ENCODE peak calls at places on chromosomes 3 and 15, in eight cellular contexts. Z, M, I, D, Y, N, H and K are unnamed samples. For H3K4me1, the result is how much of the 10 kb centered on the place peaks cover.

GRCh38 chr3:16013563-16013962 is 160.9 kb upstream of the GALNT15 start:
- DNase-seq in H (no peak), Z (peak), N (no peak), Y (no peak), D (peak), I (no peak), M (peak), K (peak)

GRCh38 chr15:80093854-80094418 is 34.5 kb downstream of the ZFAND6 start:
- DNase-seq in D (peak), M (peak), H (no peak), Z (peak), Y (no peak), N (no peak), I (peak), K (no peak)

GRCh38 chr15:81783586-81783985 is 262.2 kb downstream of the MEX3B start:
- DNase-seq in N (no peak), Y (no peak), M (no peak), D (peak), Z (no peak), H (no peak), I (no peak), K (no peak)

GRCh38 chr3:17941766-17942165 is 199.3 kb upstream of the TBC1D5 start:
- DNase-seq in Z (no peak), M (peak), I (no peak), N (no peak), D (no peak), H (peak), Y (no peak), K (no peak)

GRCh38 chr3:122169911-122170310 is 13.6 kb upstream of the CASR start:
- DNase-seq in I (no peak), N (no peak), Z (no peak), H (peak), D (peak), M (no peak), Y (no peak), K (no peak)

GRCh38 chr15:69532066-69532465 is 79.4 kb downstream of the RPLP1 start:
- DNase-seq in H (no peak), Y (no peak), I (no peak), Z (no peak), N (no peak), D (no peak), M (no peak), K (no peak)

GRCh38 chr15:29913528-29914135 is 91.4 kb upstream of the TJP1 start:
- DNase-seq in D (no peak), Y (no peak), H (peak), Z (peak), N (no peak), I (no peak), M (peak), K (peak)

GRCh38 chr3:33911525-33912322 is 113.3 kb downstream of the PDCD6IP start:
- DNase-seq in M (peak), H (peak), N (no peak), I (no peak), Y (no peak), D (peak), Z (peak), K (peak)

GRCh38 chr3:159814161-159814560 is 174.5 kb upstream of the IL12A start:
- DNase-seq in H (peak), M (no peak), Z (no peak), N (no peak), Y (no peak), D (peak), I (no peak), K (peak)

DNA sequence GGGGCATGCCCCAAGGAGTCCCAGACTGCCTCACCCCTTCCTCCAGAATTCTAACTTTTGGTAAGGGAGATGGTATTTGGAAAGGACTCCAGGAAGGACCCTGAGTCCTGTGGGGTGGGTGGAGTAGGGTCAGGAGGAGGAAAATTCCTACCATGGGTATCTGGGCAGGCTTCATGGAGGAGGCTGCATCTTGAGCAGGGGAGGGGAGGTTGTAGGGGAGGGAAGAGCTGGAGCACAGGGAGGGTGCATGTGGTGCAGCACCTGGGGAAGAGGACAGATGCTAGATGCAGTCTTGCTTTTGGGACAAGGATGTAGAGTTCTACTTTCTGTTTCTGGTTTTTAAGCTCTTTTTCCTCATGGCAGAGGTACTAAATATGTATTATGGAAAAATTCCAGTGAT is 9.9 kb downstream of the SEMA3F start:
- DNase-seq in D (no peak), H (no peak), Y (no peak), M (no peak), N (no peak), I (no peak), Z (no peak), K (no peak)
- H3K4me1 ChIP-seq in D (half or more), H (under half), Y (half or more), M (under half), N (half or more), I (under half), Z (under half), K (half or more)

GRCh38 chr15:38690221-38690620 is 125.6 kb upstream of the RASGRP1 start:
- DNase-seq in H (no peak), Y (no peak), M (no peak), I (no peak), N (no peak), Z (no peak), D (no peak), K (no peak)
- H3K4me1 ChIP-seq in H (under half), Y (under half), M (under half), I (under half), N (under half), Z (under half), D (under half), K (under half)

DNA sequence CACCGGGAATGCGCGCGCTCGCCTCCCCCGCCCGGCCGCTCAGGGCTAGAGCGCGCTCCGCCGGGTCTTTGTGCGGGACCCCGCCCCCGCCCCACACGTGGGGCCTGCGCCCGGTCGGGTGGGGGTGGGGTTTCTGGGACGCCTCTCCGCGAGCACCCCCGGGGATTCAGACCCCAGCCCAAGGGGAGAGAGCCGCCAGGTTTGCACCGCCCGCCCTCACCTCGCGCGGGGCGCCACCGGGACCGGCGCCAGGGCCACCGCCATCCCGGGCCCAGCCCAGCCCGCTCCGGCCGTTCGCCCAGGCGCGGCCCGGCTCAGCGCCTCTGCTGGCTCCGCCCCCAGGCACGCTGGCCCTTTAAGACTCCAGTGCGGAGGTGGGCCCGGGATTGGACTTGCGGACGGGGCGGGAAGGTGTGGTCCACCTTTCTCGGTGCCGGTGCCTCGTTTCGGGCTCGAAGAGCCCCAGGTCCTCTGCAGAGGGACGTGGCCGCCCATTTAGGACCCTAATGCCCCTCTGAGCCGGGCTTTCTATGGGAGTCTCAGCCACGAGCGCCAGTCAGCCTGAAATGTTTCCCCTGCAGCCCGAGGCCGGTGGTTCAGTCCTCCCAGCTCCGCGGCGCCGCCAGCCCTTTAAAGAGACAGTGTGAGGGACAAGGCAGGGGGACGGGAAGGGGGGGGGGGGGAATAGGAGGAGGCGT is 1.2 kb downstream of the HYAL2 start:
- DNase-seq in M (peak), D (peak), N (peak), Y (peak), H (peak), Z (peak), I (peak), K (peak)
- H3K4me1 ChIP-seq in M (under half), D (under half), N (under half), Y (half or more), H (under half), Z (under half), I (under half), K (under half)

DNA sequence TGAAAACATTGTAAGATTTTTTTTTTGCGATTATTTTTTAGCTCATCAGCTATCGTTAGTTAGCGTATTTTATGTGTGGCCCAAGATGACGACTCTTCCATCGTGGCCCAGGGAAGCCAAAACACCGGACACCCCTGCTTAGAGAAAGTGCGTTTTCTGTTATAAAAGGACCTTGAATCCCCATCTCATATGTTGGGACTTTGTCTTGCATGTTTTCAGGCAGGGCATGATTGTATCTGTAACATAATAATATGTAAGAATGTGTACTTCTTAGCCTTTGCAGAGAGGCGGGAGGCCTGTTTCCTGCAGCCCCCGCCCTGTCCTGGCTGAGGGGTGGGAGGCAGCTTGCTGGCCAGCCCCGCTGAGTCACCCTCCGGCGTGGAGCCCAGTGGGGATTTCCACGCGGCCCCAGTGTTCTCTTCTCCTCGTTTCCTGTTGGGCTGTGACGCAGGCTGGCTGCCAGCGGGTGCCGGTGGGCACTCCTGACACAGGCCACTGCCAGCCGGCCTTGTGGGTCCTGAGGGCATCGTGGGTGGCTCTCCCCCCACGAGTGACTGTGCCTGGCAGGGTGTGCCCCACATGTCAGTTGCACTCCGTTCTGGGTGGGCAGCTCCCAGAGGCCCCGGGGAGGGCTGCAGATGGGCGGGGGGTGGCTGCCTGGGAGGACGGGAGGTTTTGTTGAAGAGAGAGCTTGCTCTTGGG is 55.6 kb downstream of the SMAD3 start:
- DNase-seq in M (peak), I (peak), H (peak), Z (peak), D (peak), N (peak), Y (no peak), K (peak)
- H3K4me1 ChIP-seq in M (half or more), I (under half), H (half or more), Z (under half), D (half or more), N (half or more), Y (half or more), K (half or more)